ENCODE peak calls at places on chromosome 6, in seven cellular contexts. Y is neuronal stem cell, C is IMR-90, S is H9, A is mesendoderm, F is trophoblast cell, P is mesenchymal stem cell. E is an unnamed sample.

GRCh38 chr6:139525415-139525814 is 151.0 kb upstream of the CITED2 start:
- DNase-seq in Y (no peak), C (no peak), S (no peak), A (no peak), F (peak), P (no peak), E (no peak)

GRCh38 chr6:134115715-134116074 is 63.3 kb upstream of the SLC2A12 start:
- DNase-seq in Y (no peak), C (no peak), S (no peak), A (no peak), F (no peak), P (no peak), E (no peak)

GRCh38 chr6:56491606-56492328 is 150.9 kb downstream of the DST start:
- DNase-seq in Y (no peak), C (no peak), S (no peak), A (no peak), F (no peak), P (no peak), E (no peak)

GRCh38 chr6:16206595-16207037 is 31.8 kb upstream of the GMPR start:
- DNase-seq in Y (peak), C (peak), S (peak), A (peak), F (peak), P (peak), E (peak)

GRCh38 chr6:83466328-83466727 is 35.5 kb upstream of the ME1 start:
- DNase-seq in Y (no peak), C (no peak), S (no peak), A (no peak), F (no peak), P (no peak), E (no peak)

GRCh38 chr6:141033101-141033500 is 1099.6 kb upstream of the GJE1 start:
- DNase-seq in Y (no peak), C (peak), S (no peak), A (no peak), F (peak), P (no peak), E (no peak)

GRCh38 chr6:4664117-4664626 is 112.0 kb upstream of the CDYL start:
- DNase-seq in Y (no peak), C (peak), S (no peak), A (no peak), F (peak), P (peak), E (peak)

GRCh38 chr6:139291813-139292619 is at the start of gene TXLNB:
- DNase-seq in Y (no peak), C (peak), S (peak), A (peak), F (peak), P (peak), E (no peak)

GRCh38 chr6:32519117-32519909 is 10.8 kb downstream of the HLA-DRB5 start:
- DNase-seq in Y (no peak), C (no peak), S (no peak), A (no peak), F (peak), P (no peak), E (no peak)

GRCh38 chr6:25298508-25298834 is 19.3 kb downstream of the CARMIL1 start:
- DNase-seq in Y (no peak), C (no peak), S (no peak), A (no peak), F (no peak), P (no peak), E (no peak)
- H3K27ac ChIP-seq in Y (no peak), C (no peak), S (no peak), A (no peak), F (no peak), P (no peak), E (no peak)

DNA sequence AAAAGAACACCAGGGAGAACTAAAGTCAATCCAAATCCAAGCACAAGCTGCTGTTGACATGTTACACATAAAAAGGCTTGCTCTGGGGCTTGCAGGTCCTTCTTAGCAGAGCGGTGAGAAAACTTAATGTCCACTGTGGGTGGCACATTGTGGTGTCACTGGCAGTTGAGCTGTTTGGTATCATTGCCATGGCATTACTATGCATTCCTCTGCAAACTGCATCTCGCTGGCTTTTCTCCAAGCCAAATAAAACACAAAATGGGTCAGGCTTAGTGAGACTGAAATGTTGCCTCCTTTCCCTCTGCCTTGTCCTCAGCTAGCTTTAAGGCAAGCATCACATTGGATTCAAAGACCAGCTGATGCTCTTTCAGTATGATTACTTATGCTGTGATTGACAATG is 40.9 kb downstream of the LY86 start:
- DNase-seq in Y (no peak), C (no peak), S (no peak), A (no peak), F (no peak), P (no peak), E (no peak)
- H3K4ac ChIP-seq in Y (no peak), C (no peak), S (no peak), A (no peak), F (no peak), P (no peak), E (no peak)

DNA sequence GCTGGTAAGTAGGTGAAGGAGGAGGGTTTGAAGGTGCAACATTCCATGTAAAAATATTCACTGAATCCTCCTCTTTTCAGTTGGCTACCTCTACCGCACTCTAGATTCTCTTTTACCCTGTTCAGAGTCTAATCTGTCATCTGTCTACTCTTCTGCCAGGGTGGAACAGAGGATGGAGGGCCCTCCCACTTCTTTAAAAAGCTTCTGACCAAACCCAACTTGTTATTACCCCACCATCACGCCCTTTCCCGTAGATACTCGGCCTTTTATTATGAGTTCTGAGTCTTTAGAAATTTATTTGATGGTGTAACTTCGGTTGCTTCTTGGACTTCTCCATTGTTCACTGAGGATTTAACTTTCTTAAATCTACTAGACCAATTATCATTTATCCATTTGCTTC is 11.7 kb downstream of the STX11 start:
- DNase-seq in Y (no peak), C (no peak), S (no peak), A (no peak), F (no peak), P (no peak), E (no peak)
- H3K27ac ChIP-seq in Y (no peak), C (no peak), S (no peak), A (no peak), F (no peak), P (no peak), E (no peak)

GRCh38 chr6:118505656-118506055 is 42.4 kb upstream of the PLN start:
- DNase-seq in Y (no peak), C (no peak), S (no peak), A (no peak), F (no peak), P (no peak), E (no peak)

GRCh38 chr6:118507636-118508035 is 40.5 kb upstream of the PLN start:
- DNase-seq in Y (no peak), C (no peak), S (no peak), A (no peak), F (no peak), P (no peak), E (no peak)

GRCh38 chr6:118504611-118505010 is 43.5 kb upstream of the PLN start:
- DNase-seq in Y (no peak), C (no peak), S (no peak), A (no peak), F (no peak), P (no peak), E (no peak)

GRCh38 chr6:118509009-118509617 is 39.0 kb upstream of the PLN start:
- DNase-seq in Y (no peak), C (peak), S (no peak), A (peak), F (peak), P (peak), E (no peak)

GRCh38 chr6:118506071-118506638 is 41.9 kb upstream of the PLN start:
- DNase-seq in Y (no peak), C (peak), S (no peak), A (no peak), F (no peak), P (no peak), E (no peak)
- H3K4ac ChIP-seq in Y (no peak), C (no peak), S (no peak), A (no peak), F (no peak), P (no peak), E (no peak)

GRCh38 chr6:53924277-53924676 is 129.5 kb downstream of the LRRC1 start:
- DNase-seq in Y (no peak), C (no peak), S (no peak), A (no peak), F (no peak), P (no peak), E (no peak)
- H3K27ac ChIP-seq in Y (no peak), C (no peak), S (no peak), A (no peak), F (no peak), P (no peak), E (no peak)

DNA sequence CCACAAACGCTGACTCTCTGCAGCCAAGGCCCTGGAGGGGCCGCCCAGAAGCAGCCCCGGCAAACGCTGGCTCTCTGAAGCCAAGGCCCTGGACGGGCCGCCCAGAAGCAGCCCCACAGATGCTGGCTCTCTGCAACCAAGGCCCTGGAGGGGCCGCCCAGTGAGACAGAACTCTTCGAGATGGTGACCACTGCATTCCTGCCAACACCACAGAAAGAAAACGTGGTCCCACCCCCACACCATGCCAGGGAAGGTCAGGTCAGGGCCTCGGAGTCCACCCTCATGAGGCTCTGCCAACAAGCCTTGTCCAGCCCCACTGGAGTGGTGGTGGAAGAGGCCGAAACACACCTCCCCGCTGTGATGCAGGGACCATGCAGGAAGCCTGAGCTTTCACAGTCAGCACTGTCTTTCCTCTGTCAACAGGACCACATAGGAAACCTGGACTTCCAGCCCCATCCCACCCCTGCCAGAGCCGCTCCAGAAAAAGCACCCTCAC is 97.5 kb downstream of the DLL1 start:
- DNase-seq in Y (no peak), C (no peak), S (no peak), A (no peak), F (no peak), P (no peak), E (no peak)
- H3K4ac ChIP-seq in Y (no peak), C (no peak), S (no peak), A (no peak), F (no peak), P (no peak), E (no peak)

GRCh38 chr6:149216459-149216858 is 101.1 kb upstream of the TAB2 start:
- DNase-seq in Y (no peak), C (no peak), S (peak), A (peak), F (no peak), P (no peak), E (no peak)

GRCh38 chr6:149218471-149218870 is 99.0 kb upstream of the TAB2 start:
- DNase-seq in Y (no peak), C (no peak), S (no peak), A (no peak), F (no peak), P (no peak), E (no peak)

GRCh38 chr6:149217466-149217888 is 100.0 kb upstream of the TAB2 start:
- DNase-seq in Y (no peak), C (no peak), S (no peak), A (no peak), F (no peak), P (no peak), E (no peak)

GRCh38 chr6:149220882-149221773 is 96.4 kb upstream of the TAB2 start:
- DNase-seq in Y (no peak), C (no peak), S (no peak), A (no peak), F (no peak), P (no peak), E (no peak)

DNA sequence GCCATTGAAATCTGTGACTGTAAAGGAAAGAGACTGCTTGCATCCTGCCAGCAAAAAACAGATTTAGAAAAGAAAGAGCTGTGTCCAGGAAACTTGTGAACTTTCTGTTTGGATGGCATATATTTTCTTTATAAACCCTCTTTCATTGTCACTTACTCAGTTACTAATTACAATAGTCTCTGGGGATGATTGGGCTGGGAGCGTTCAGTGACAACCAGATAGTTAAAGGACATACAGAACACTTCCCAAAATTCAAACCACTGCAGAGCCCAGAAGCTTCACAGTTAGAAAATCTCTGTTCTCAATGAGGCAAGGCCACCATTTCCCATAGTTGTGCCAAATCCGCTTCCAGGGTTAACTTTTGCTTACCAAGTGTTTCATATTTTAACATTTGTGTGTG is 98.6 kb upstream of the TAB2 start:
- DNase-seq in Y (no peak), C (no peak), S (no peak), A (no peak), F (no peak), P (no peak), E (no peak)
- H3K27ac ChIP-seq in Y (no peak), C (no peak), S (no peak), A (no peak), F (no peak), P (no peak), E (no peak)